ENCODE peak calls at places on chromosomes 3 and 15, in eight cellular contexts. One of them, this sample, is unnamed.

GRCh38 chr3:36969540-36970432 is 23.1 kb downstream of the EPM2AIP1 start:
- DNase-seq in bronchial epithelial cell: peak
- DNase-seq in progenitor cell of endocrine pancreas: no peak
- DNase-seq in heart right ventricle: no peak
- DNase-seq in adrenal gland: peak
- DNase-seq in LNCaP clone FGC: no peak
- DNase-seq in AG09309: peak
- DNase-seq in psoas muscle: no peak
- DNase-seq in this sample: peak

GRCh38 chr3:58899953-58900298 is 149.9 kb downstream of the CFAP20DC start:
- DNase-seq in adrenal gland: no peak
- DNase-seq in AG09309: no peak
- DNase-seq in psoas muscle: no peak
- DNase-seq in progenitor cell of endocrine pancreas: no peak
- DNase-seq in heart right ventricle: no peak
- DNase-seq in LNCaP clone FGC: no peak
- DNase-seq in bronchial epithelial cell: peak
- DNase-seq in this sample: no peak

GRCh38 chr3:25150199-25150598 is 277.9 kb upstream of the RARB start:
- DNase-seq in LNCaP clone FGC: no peak
- DNase-seq in heart right ventricle: no peak
- DNase-seq in AG09309: no peak
- DNase-seq in psoas muscle: no peak
- DNase-seq in progenitor cell of endocrine pancreas: no peak
- DNase-seq in adrenal gland: no peak
- DNase-seq in bronchial epithelial cell: no peak
- DNase-seq in this sample: no peak

GRCh38 chr3:10459954-10460754 is 45.2 kb downstream of the ATP2B2 start:
- DNase-seq in bronchial epithelial cell: peak
- DNase-seq in adrenal gland: peak
- DNase-seq in progenitor cell of endocrine pancreas: peak
- DNase-seq in LNCaP clone FGC: peak
- DNase-seq in psoas muscle: peak
- DNase-seq in AG09309: no peak
- DNase-seq in heart right ventricle: no peak
- DNase-seq in this sample: peak

GRCh38 chr15:77901251-77901881 is 176.1 kb downstream of the TBC1D2B start:
- DNase-seq in bronchial epithelial cell: no peak
- DNase-seq in adrenal gland: no peak
- DNase-seq in psoas muscle: no peak
- DNase-seq in progenitor cell of endocrine pancreas: no peak
- DNase-seq in heart right ventricle: no peak
- DNase-seq in AG09309: no peak
- DNase-seq in LNCaP clone FGC: no peak
- DNase-seq in this sample: no peak

GRCh38 chr3:121998030-121998580 is 23.9 kb downstream of the ILDR1 start:
- DNase-seq in AG09309: no peak
- DNase-seq in LNCaP clone FGC: no peak
- DNase-seq in progenitor cell of endocrine pancreas: no peak
- DNase-seq in heart right ventricle: no peak
- DNase-seq in adrenal gland: peak
- DNase-seq in psoas muscle: no peak
- DNase-seq in bronchial epithelial cell: peak
- DNase-seq in this sample: no peak

GRCh38 chr3:126031981-126032471 is 51.9 kb downstream of the SLC41A3 start:
- DNase-seq in bronchial epithelial cell: no peak
- DNase-seq in adrenal gland: no peak
- DNase-seq in progenitor cell of endocrine pancreas: no peak
- DNase-seq in psoas muscle: no peak
- DNase-seq in heart right ventricle: no peak
- DNase-seq in AG09309: no peak
- DNase-seq in LNCaP clone FGC: no peak
- DNase-seq in this sample: no peak

GRCh38 chr3:123641084-123641462 is 56.2 kb upstream of the HACD2 start:
- DNase-seq in bronchial epithelial cell: no peak
- DNase-seq in LNCaP clone FGC: no peak
- DNase-seq in AG09309: no peak
- DNase-seq in adrenal gland: no peak
- DNase-seq in heart right ventricle: no peak
- DNase-seq in progenitor cell of endocrine pancreas: no peak
- DNase-seq in psoas muscle: no peak
- DNase-seq in this sample: no peak

GRCh38 chr3:32959370-32959769 is 7.9 kb downstream of the CCR4 start:
- DNase-seq in psoas muscle: no peak
- DNase-seq in progenitor cell of endocrine pancreas: no peak
- DNase-seq in adrenal gland: no peak
- DNase-seq in bronchial epithelial cell: no peak
- DNase-seq in LNCaP clone FGC: no peak
- DNase-seq in heart right ventricle: no peak
- DNase-seq in AG09309: no peak
- DNase-seq in this sample: no peak

GRCh38 chr15:55897560-55898336 is 95.7 kb downstream of the NEDD4 start:
- DNase-seq in progenitor cell of endocrine pancreas: peak
- DNase-seq in bronchial epithelial cell: peak
- DNase-seq in LNCaP clone FGC: no peak
- DNase-seq in heart right ventricle: peak
- DNase-seq in psoas muscle: peak
- DNase-seq in adrenal gland: peak
- DNase-seq in AG09309: no peak
- DNase-seq in this sample: peak

GRCh38 chr3:138834359-138835176 is at the start of gene PIK3CB:
- DNase-seq in adrenal gland: peak
- DNase-seq in heart right ventricle: peak
- DNase-seq in psoas muscle: peak
- DNase-seq in progenitor cell of endocrine pancreas: peak
- DNase-seq in bronchial epithelial cell: peak
- DNase-seq in LNCaP clone FGC: peak
- DNase-seq in AG09309: no peak
- DNase-seq in this sample: peak

GRCh38 chr15:73935547-73935946 is 9.3 kb downstream of the LOXL1 start:
- DNase-seq in LNCaP clone FGC: no peak
- DNase-seq in progenitor cell of endocrine pancreas: no peak
- DNase-seq in adrenal gland: no peak
- DNase-seq in heart right ventricle: no peak
- DNase-seq in AG09309: no peak
- DNase-seq in bronchial epithelial cell: peak
- DNase-seq in psoas muscle: no peak
- DNase-seq in this sample: peak

GRCh38 chr3:39000008-39000450 is 51.7 kb downstream of the SCN11A start:
- DNase-seq in psoas muscle: no peak
- DNase-seq in heart right ventricle: no peak
- DNase-seq in progenitor cell of endocrine pancreas: no peak
- DNase-seq in AG09309: peak
- DNase-seq in adrenal gland: no peak
- DNase-seq in LNCaP clone FGC: peak
- DNase-seq in bronchial epithelial cell: peak
- DNase-seq in this sample: peak

GRCh38 chr3:25679166-25679565 is 14.5 kb upstream of the TOP2B start:
- DNase-seq in AG09309: no peak
- DNase-seq in progenitor cell of endocrine pancreas: no peak
- DNase-seq in heart right ventricle: no peak
- DNase-seq in psoas muscle: no peak
- DNase-seq in bronchial epithelial cell: no peak
- DNase-seq in LNCaP clone FGC: no peak
- DNase-seq in adrenal gland: no peak
- DNase-seq in this sample: no peak

GRCh38 chr3:171404376-171404982 is 55.7 kb downstream of the TNIK start:
- DNase-seq in bronchial epithelial cell: no peak
- DNase-seq in heart right ventricle: no peak
- DNase-seq in progenitor cell of endocrine pancreas: no peak
- DNase-seq in adrenal gland: no peak
- DNase-seq in psoas muscle: no peak
- DNase-seq in LNCaP clone FGC: peak
- DNase-seq in AG09309: no peak
- DNase-seq in this sample: no peak

GRCh38 chr15:23035964-23036566 is 3.3 kb downstream of the TUBGCP5 start:
- DNase-seq in AG09309: no peak
- DNase-seq in psoas muscle: no peak
- DNase-seq in bronchial epithelial cell: peak
- DNase-seq in heart right ventricle: no peak
- DNase-seq in LNCaP clone FGC: no peak
- DNase-seq in adrenal gland: peak
- DNase-seq in progenitor cell of endocrine pancreas: peak
- DNase-seq in this sample: peak

DNA sequence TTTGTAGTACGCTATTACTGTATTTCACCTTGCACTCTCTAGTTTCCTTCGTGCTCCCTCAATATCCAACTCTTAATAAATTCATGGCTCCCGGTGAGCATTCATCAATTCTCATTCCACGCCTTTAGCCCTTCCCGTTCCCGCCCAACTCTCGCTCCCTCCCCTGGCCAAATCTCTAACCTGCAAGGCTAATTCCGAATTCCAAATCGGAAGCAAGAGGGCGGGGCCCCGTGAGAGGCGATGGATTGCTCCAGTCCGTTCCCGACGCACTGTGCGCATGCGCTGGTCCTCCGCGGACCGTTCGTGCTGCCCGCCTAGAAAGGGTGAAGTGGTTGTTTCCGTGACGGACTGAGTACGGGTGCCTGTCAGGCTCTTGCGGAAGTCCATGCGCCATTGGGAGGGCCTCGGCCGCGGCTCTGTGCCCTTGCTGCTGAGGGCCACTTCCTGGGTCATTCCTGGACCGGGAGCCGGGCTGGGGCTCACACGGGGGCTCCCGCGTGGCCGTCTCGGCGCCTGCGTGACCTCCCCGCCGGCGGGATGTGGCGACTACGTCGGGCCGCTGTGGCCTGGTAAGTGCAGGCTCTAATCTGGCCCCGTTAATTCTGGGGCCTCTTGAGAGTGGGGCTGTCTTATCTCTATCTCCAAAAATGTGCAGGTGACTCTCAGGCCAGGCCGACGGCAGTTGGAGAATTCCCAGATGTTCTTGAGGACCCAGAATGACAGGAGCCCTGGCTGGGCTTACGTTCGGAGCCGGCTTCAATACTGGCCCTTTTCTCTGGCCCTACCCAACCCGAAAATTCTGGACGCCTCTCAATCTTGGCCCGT is at the start of gene OPA1:
- DNase-seq in bronchial epithelial cell: peak
- DNase-seq in adrenal gland: peak
- DNase-seq in AG09309: peak
- DNase-seq in psoas muscle: peak
- DNase-seq in LNCaP clone FGC: peak
- DNase-seq in heart right ventricle: peak
- DNase-seq in progenitor cell of endocrine pancreas: peak
- DNase-seq in this sample: peak
- TF ChIP-seq CTCF in bronchial epithelial cell: peak
- TF ChIP-seq CTCF in adrenal gland: no peak
- TF ChIP-seq CTCF in AG09309: peak
- TF ChIP-seq CTCF in psoas muscle: peak
- TF ChIP-seq CTCF in LNCaP clone FGC: peak
- TF ChIP-seq CTCF in heart right ventricle: peak
- TF ChIP-seq CTCF in progenitor cell of endocrine pancreas: peak
- TF ChIP-seq CTCF in this sample: peak

DNA sequence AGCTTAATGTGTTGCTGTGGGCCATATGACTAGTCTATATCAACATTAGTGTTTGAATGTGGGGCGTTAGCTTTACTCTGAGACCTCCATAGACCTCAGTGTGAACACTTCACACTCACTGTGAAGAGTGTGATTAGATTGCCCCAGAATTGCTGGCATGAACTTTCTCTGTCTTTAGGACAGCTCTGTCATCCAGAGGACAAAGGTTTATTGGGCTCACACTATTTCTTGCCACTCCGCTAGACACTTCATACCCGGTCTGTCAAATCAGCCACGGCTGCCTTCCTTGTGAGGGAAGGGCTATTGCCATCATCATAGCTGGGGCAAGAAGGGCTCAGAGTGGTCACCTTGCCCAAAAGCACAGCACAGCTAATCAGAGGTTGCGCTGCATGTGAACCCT is 316.8 kb upstream of the NR2E3 start:
- DNase-seq in adrenal gland: no peak
- DNase-seq in bronchial epithelial cell: no peak
- DNase-seq in LNCaP clone FGC: no peak
- DNase-seq in psoas muscle: no peak
- DNase-seq in progenitor cell of endocrine pancreas: no peak
- DNase-seq in AG09309: no peak
- DNase-seq in heart right ventricle: no peak
- DNase-seq in this sample: no peak
- TF ChIP-seq CTCF in adrenal gland: no peak
- TF ChIP-seq CTCF in bronchial epithelial cell: no peak
- TF ChIP-seq CTCF in LNCaP clone FGC: no peak
- TF ChIP-seq CTCF in psoas muscle: no peak
- TF ChIP-seq CTCF in progenitor cell of endocrine pancreas: no peak
- TF ChIP-seq CTCF in AG09309: no peak
- TF ChIP-seq CTCF in heart right ventricle: no peak
- TF ChIP-seq CTCF in this sample: no peak

DNA sequence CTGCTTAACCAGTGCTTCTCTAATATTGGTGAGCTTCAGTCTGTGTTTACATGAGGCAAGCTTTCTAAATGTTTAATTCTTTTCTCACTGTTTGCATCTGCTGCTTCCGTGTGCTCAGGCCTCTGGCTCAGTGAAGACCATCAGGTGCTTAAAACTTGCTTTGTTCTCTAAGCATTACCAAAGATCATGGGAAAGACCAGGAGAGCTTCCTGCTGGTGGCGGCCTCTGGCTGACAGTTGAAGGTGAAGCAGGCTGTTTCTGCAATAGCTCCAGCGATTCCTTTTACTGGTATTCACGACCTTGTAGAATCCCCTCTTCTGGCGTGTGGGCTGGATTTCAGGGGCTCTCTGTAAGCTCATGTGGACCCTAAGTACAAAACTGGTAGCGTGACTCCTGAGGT is 45.1 kb downstream of the EDEM1 start:
- DNase-seq in LNCaP clone FGC: no peak
- DNase-seq in psoas muscle: no peak
- DNase-seq in heart right ventricle: no peak
- DNase-seq in AG09309: no peak
- DNase-seq in adrenal gland: no peak
- DNase-seq in progenitor cell of endocrine pancreas: no peak
- DNase-seq in bronchial epithelial cell: no peak
- DNase-seq in this sample: no peak
- TF ChIP-seq CTCF in LNCaP clone FGC: peak
- TF ChIP-seq CTCF in psoas muscle: no peak
- TF ChIP-seq CTCF in heart right ventricle: no peak
- TF ChIP-seq CTCF in AG09309: no peak
- TF ChIP-seq CTCF in adrenal gland: no peak
- TF ChIP-seq CTCF in progenitor cell of endocrine pancreas: no peak
- TF ChIP-seq CTCF in bronchial epithelial cell: no peak
- TF ChIP-seq CTCF in this sample: no peak

GRCh38 chr3:65886376-65886775 is 152.3 kb downstream of the MAGI1 start:
- DNase-seq in LNCaP clone FGC: no peak
- DNase-seq in heart right ventricle: no peak
- DNase-seq in psoas muscle: no peak
- DNase-seq in AG09309: no peak
- DNase-seq in progenitor cell of endocrine pancreas: no peak
- DNase-seq in bronchial epithelial cell: no peak
- DNase-seq in adrenal gland: no peak
- DNase-seq in this sample: no peak
- TF ChIP-seq CTCF in LNCaP clone FGC: no peak
- TF ChIP-seq CTCF in heart right ventricle: no peak
- TF ChIP-seq CTCF in psoas muscle: no peak
- TF ChIP-seq CTCF in AG09309: no peak
- TF ChIP-seq CTCF in progenitor cell of endocrine pancreas: no peak
- TF ChIP-seq CTCF in bronchial epithelial cell: no peak
- TF ChIP-seq CTCF in adrenal gland: no peak
- TF ChIP-seq CTCF in this sample: no peak

This sample was measured in MCF 10A.